ENCODE peak calls at places on chromosome 6, in seven cellular contexts. L is uterus, R is NCI-H1092, O is HT-29, J is activated gamma-delta T cell treated with Interleukin-2 at 50 U/mL for 16 hours, I is EL, S is fibroblast of pulmonary artery. X is an unnamed sample.

GRCh38 chr6:40695114-40695513 is 108.0 kb upstream of the LRFN2 start:
- DNase-seq in L (no peak), R (no peak), O (no peak), J (no peak), I (no peak), S (no peak), X (no peak)

GRCh38 chr6:3162565-3163247 is 5.4 kb upstream of the TUBB2A start:
- DNase-seq in L (peak), R (peak), O (peak), J (peak), I (peak), S (peak), X (peak)

GRCh38 chr6:106973018-106973840 is 1.3 kb downstream of the CD24 start:
- DNase-seq in L (no peak), R (peak), O (peak), J (no peak), I (no peak), S (no peak), X (peak)

GRCh38 chr6:85272973-85273372 is 176.9 kb upstream of the NT5E start:
- DNase-seq in L (no peak), R (no peak), O (no peak), J (no peak), I (no peak), S (no peak), X (no peak)

GRCh38 chr6:89281779-89282246 is 33.3 kb downstream of the GABRR2 start:
- DNase-seq in L (no peak), R (no peak), O (peak), J (no peak), I (peak), S (peak), X (peak)

GRCh38 chr6:168871535-168872106 is 382.0 kb downstream of the THBS2 start:
- DNase-seq in L (no peak), R (no peak), O (no peak), J (no peak), I (no peak), S (no peak), X (peak)

GRCh38 chr6:10081075-10081474 is 333.8 kb downstream of the TFAP2A start:
- DNase-seq in L (no peak), R (no peak), O (no peak), J (no peak), I (no peak), S (no peak), X (no peak)

GRCh38 chr6:36938536-36938935 is 16.0 kb upstream of the PI16 start:
- DNase-seq in L (no peak), R (no peak), O (no peak), J (no peak), I (peak), S (peak), X (no peak)

GRCh38 chr6:119830494-119831295 is 481.1 kb upstream of the MAN1A1 start:
- DNase-seq in L (no peak), R (no peak), O (peak), J (no peak), I (no peak), S (no peak), X (no peak)

GRCh38 chr6:151108548-151108947 is 131.2 kb upstream of the AKAP12 start:
- DNase-seq in L (no peak), R (no peak), O (no peak), J (no peak), I (no peak), S (no peak), X (no peak)

GRCh38 chr6:28943557-28944411 is 20.0 kb upstream of the TRIM27 start:
- DNase-seq in L (peak), R (peak), O (peak), J (peak), I (peak), S (peak), X (peak)

GRCh38 chr6:113995632-113996031 is 24.7 kb upstream of the HDAC2 start:
- DNase-seq in L (peak), R (peak), O (peak), J (no peak), I (peak), S (peak), X (peak)

GRCh38 chr6:129236110-129236509 is 353.2 kb downstream of the LAMA2 start:
- DNase-seq in L (no peak), R (no peak), O (no peak), J (no peak), I (no peak), S (no peak), X (no peak)

X was measured in small intestine.